ENCODE peak calls at places on chromosomes 6 and 20, in five cellular contexts. K, G, D, Z and T are unnamed samples.

GRCh38 chr20:54219751-54220426 is 12.0 kb downstream of the PFDN4 start:
- DNase-seq in D (peak; percentile 56), G (no peak), Z (no peak), K (no peak), T (peak; percentile 63)

GRCh38 chr6:136983692-136984091 is 61.1 kb downstream of the IL20RA start:
- DNase-seq in Z (no peak), D (no peak), G (no peak), K (no peak), T (no peak)

GRCh38 chr6:37173573-37174195 is 3.7 kb downstream of the PIM1 start:
- DNase-seq in D (no peak), Z (no peak), K (no peak), G (no peak), T (no peak)

GRCh38 chr20:4689224-4689623 is 32.5 kb upstream of the PRND start:
- DNase-seq in G (no peak), K (no peak), D (no peak), Z (no peak), T (no peak)

GRCh38 chr6:22828179-22829062 is 259.1 kb downstream of the HDGFL1 start:
- DNase-seq in D (peak; percentile 93), G (peak; percentile 58), Z (peak; percentile 36), K (peak; percentile 80), T (peak; percentile 97)

GRCh38 chr20:25324412-25324811 is 66.2 kb downstream of the ABHD12 start:
- DNase-seq in D (no peak), K (peak; percentile 44), Z (no peak), G (peak; percentile 39), T (no peak)

GRCh38 chr6:111478749-111479148 is 4.3 kb downstream of the REV3L start:
- DNase-seq in G (no peak), K (no peak), D (peak; percentile 97), Z (peak; percentile 65), T (peak; percentile 72)

GRCh38 chr20:49725694-49726093 is 12.0 kb upstream of the B4GALT5 start:
- DNase-seq in D (peak; percentile 14), K (no peak), G (no peak), Z (no peak), T (no peak)

GRCh38 chr6:21856096-21856825 is 262.7 kb downstream of the SOX4 start:
- DNase-seq in D (peak; percentile 36), K (peak; percentile 42), G (no peak), Z (no peak), T (peak; percentile 88)

GRCh38 chr6:45445749-45446454 is 68.2 kb upstream of the SUPT3H start:
- DNase-seq in G (no peak), K (peak; percentile 87), D (peak; percentile 98), Z (peak; percentile 5), T (peak; percentile 99)

GRCh38 chr6:151452750-151453427 is 963 bp upstream of the RMND1 start:
- DNase-seq in D (peak; percentile 33), Z (no peak), G (no peak), K (peak; percentile 27), T (no peak)

GRCh38 chr6:19210849-19211590 is 626.1 kb upstream of the ID4 start:
- DNase-seq in D (peak; percentile 62), Z (peak; percentile 6), G (peak; percentile 84), K (no peak), T (no peak)

GRCh38 chr6:88683734-88684133 is 279.7 kb downstream of the RNGTT start:
- DNase-seq in Z (no peak), K (no peak), D (no peak), G (no peak), T (peak; percentile 36)

GRCh38 chr6:88679841-88680240 is 283.6 kb downstream of the RNGTT start:
- DNase-seq in G (no peak), D (no peak), Z (no peak), K (peak; percentile 3), T (no peak)

GRCh38 chr6:88677356-88677755 is 286.1 kb downstream of the RNGTT start:
- DNase-seq in D (no peak), K (no peak), Z (no peak), G (no peak), T (no peak)

GRCh38 chr6:88680654-88681053 is 282.8 kb downstream of the RNGTT start:
- DNase-seq in G (no peak), K (no peak), Z (no peak), D (no peak), T (no peak)
- H3K18ac ChIP-seq in G (no peak overlapping the region), K (no peak overlapping the region), Z (no peak overlapping the region), D (no peak overlapping the region), T (no peak overlapping the region)

GRCh38 chr20:62557425-62557824 is 81.6 kb upstream of the GATA5 start:
- DNase-seq in G (no peak), Z (no peak), D (no peak), K (no peak), T (no peak)

GRCh38 chr20:62554898-62555641 is 79.3 kb upstream of the GATA5 start:
- DNase-seq in K (no peak), D (no peak), Z (no peak), G (no peak), T (no peak)

GRCh38 chr20:62554214-62554897 is 78.6 kb upstream of the GATA5 start:
- DNase-seq in D (no peak), K (no peak), Z (no peak), G (no peak), T (no peak)

GRCh38 chr20:62553838-62554161 is 78.0 kb upstream of the GATA5 start:
- DNase-seq in G (no peak), Z (no peak), K (no peak), D (no peak), T (no peak)

DNA sequence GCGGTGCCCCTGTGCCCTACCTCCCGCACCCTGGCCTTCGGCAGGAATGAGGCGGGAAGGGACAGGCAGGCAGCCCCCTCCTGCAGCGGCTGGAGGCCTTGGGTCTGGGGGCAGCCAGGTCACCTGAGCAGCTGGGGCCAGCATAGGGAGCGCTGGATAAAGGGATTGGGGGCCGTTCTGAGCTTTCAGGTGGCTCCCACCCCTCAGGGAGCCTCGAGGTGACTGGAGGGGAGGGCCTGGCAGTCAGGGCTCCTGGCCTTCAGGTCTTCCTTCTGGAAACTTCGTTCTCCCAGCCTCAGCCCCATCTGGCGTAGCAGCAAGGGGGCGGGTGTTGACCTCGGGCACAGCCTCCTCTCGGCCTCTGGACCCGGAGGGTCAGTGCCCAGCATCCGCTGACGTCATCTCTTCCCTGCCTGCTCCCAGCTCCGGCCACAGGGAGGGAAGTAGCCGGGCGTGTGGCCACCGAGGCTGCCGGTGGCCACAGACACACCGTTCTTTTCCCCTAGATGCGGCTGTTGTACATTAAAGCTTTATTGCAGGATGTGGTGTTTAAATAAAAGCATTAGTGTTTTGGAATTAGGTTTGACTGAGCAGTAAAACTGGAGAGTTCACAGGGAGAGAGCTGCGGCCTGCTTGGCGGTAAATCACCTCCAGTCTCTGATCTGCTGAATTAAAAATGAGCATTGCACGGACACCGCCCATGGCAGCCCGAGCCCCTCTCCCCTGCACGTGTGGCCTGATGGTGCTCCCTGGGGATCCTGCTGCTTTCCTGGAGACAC is 80.0 kb upstream of the GATA5 start:
- DNase-seq in K (no peak), G (no peak), D (no peak), Z (no peak), T (no peak)
- H3K4me3 ChIP-seq in K (no peak overlapping the region), G (no peak overlapping the region), D (no peak overlapping the region), Z (no peak overlapping the region), T (no peak overlapping the region)

DNA sequence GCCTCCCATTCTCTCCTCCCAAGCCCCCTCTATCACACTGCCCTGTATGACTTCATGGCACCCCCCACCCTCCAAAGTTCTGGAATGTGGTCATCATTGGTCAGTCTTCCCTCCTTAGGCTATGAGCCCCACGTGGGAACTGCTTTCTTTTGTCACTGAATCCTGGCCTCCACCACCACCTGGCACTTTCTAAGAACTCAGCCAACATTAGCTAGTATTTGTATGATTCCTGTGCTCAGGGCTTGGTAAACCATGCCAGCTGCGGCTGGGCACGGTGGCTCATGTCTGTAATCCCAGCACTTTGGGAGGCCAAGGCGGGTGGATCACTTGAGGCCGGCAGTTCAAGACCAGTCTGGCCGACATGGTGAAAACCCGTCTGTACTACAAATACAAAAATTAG is 8.5 kb upstream of the E2F1 start:
- DNase-seq in Z (no peak), D (peak; percentile 29), G (no peak), K (no peak), T (no peak)
- H3K18ac ChIP-seq in Z (no peak overlapping the region), D (no peak overlapping the region), G (no peak overlapping the region), K (no peak overlapping the region), T (no peak overlapping the region)

GRCh38 chr6:107637316-107637715 is 147.4 kb downstream of the SOBP start:
- DNase-seq in D (no peak), Z (no peak), G (no peak), K (no peak), T (no peak)

GRCh38 chr6:107634147-107635057 is 144.5 kb downstream of the SOBP start:
- DNase-seq in G (no peak), D (no peak), Z (no peak), K (no peak), T (no peak)

GRCh38 chr6:107633680-107634141 is 143.8 kb downstream of the SOBP start:
- DNase-seq in G (no peak), D (no peak), Z (no peak), K (no peak), T (no peak)

GRCh38 chr6:107636486-107636885 is 146.6 kb downstream of the SOBP start:
- DNase-seq in K (no peak), D (peak; percentile 47), G (no peak), Z (no peak), T (no peak)

GRCh38 chr6:107635058-107635515 is 145.2 kb downstream of the SOBP start:
- DNase-seq in D (no peak), G (no peak), K (no peak), Z (no peak), T (no peak)
- H3K4me3 ChIP-seq in D (no peak overlapping the region), G (no peak overlapping the region), K (no peak overlapping the region), Z (no peak overlapping the region), T (no peak overlapping the region)

GRCh38 chr6:41582540-41582939 is 36.4 kb downstream of the FOXP4 start:
- DNase-seq in K (no peak), D (no peak), G (no peak), Z (no peak), T (no peak)
- H3K18ac ChIP-seq in K (no peak overlapping the region), D (no peak overlapping the region), G (no peak overlapping the region), Z (peak overlapping the region; percentile 52), T (no peak overlapping the region)

DNA sequence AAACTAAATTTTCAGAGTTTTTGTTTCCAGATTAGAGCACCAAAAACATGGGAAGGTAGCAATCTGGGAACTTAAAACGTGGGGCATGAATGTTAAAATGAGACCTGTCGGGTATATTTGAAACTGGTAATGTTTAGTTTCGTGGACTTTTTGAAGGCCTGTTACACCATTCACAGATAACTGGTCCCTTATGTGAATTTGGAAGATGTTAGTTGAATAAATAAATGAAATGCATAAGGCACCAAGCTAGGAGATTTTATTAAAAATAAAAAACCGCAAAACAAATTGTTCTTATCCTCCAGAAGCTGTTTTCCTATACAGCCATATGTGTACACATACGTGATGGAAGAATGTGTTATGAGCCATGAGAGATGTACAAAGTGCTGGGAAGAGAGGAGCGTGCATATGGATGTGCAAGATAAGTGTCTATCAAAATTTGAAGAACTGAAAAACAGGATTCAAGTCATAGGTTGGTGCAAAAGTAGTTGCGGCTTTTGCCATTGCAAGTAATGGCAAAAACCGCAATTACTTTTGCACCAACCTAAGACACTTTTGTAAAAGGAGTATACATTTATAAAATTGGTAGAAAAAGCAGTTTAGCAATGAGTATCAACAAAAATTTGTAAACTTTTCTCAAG is 700 bp upstream of the MCUR1 start:
- DNase-seq in K (no peak), D (peak; percentile 8), Z (no peak), G (no peak), T (no peak)
- H3K4me3 ChIP-seq in K (no peak overlapping the region), D (peak overlapping the region; percentile 57), Z (peak overlapping the region; percentile 77), G (peak overlapping the region; percentile 70), T (peak overlapping the region; percentile 86)

GRCh38 chr6:163741342-163741741 is 326.8 kb downstream of the QKI start:
- DNase-seq in K (no peak), Z (no peak), D (no peak), G (no peak), T (no peak)
- H3K18ac ChIP-seq in K (no peak overlapping the region), Z (no peak overlapping the region), D (no peak overlapping the region), G (no peak overlapping the region), T (no peak overlapping the region)